ENCODE peak calls at places on chromosomes 5 and 9, in seven cellular contexts. N is K562, Q is heart left ventricle, F is H1, A is IMR-90, L is suprapubic skin, K is stomach. X is an unnamed sample.

GRCh38 chr5:10729320-10730133 is 31.5 kb downstream of the DAP start:
- DNase-seq in N (no peak), Q (no peak), F (no peak), A (no peak), L (no peak), K (no peak), X (no peak)

GRCh38 chr5:54296386-54296785 is 14.0 kb downstream of the ARL15 start:
- DNase-seq in N (no peak), Q (no peak), F (no peak), A (no peak), L (no peak), K (peak; percentile 62), X (no peak)

GRCh38 chr9:122370869-122371467 is at the start of gene PTGS1:
- DNase-seq in N (peak; percentile 75), Q (peak; percentile 77), F (peak; percentile 65), A (peak; percentile 38), L (no peak), K (peak; percentile 68), X (peak; percentile 73)

GRCh38 chr5:31692561-31693221 is 53.8 kb downstream of the PDZD2 start:
- DNase-seq in N (no peak), Q (peak; percentile 76), F (no peak), A (no peak), L (no peak), K (no peak), X (no peak)

GRCh38 chr5:27465140-27465539 is 426.8 kb upstream of the CDH9 start:
- DNase-seq in N (no peak), Q (no peak), F (no peak), A (no peak), L (no peak), K (no peak), X (no peak)

GRCh38 chr9:99411068-99411467 is 189.0 kb downstream of the SEC61B start:
- DNase-seq in N (no peak), Q (no peak), F (no peak), A (peak; percentile 81), L (no peak), K (no peak), X (no peak)

GRCh38 chr5:98428806-98429205 is 344.7 kb upstream of the RGMB start:
- DNase-seq in N (no peak), Q (no peak), F (no peak), A (peak; percentile 54), L (no peak), K (peak; percentile 32), X (no peak)

GRCh38 chr5:64229163-64229774 is 63.6 kb downstream of the RNF180 start:
- DNase-seq in N (peak; percentile 27), Q (no peak), F (no peak), A (peak; percentile 39), L (no peak), K (no peak), X (peak; percentile 14)

GRCh38 chr5:116343961-116344360 is 230.7 kb downstream of the SEMA6A start:
- DNase-seq in N (no peak), Q (no peak), F (peak; percentile 57), A (no peak), L (no peak), K (no peak), X (no peak)

GRCh38 chr5:107104774-107105050 is 566.0 kb downstream of the EFNA5 start:
- DNase-seq in N (no peak), Q (no peak), F (no peak), A (no peak), L (no peak), K (no peak), X (no peak)

GRCh38 chr9:134681061-134681661 is 39.6 kb downstream of the COL5A1 start:
- DNase-seq in N (no peak), Q (peak; percentile 39), F (no peak), A (peak; percentile 44), L (no peak), K (no peak), X (no peak)

GRCh38 chr9:128211551-128212281 is 8.5 kb downstream of the DNM1 start:
- DNase-seq in N (no peak), Q (no peak), F (no peak), A (no peak), L (no peak), K (no peak), X (no peak)

GRCh38 chr9:12956261-12956660 is 181.4 kb downstream of the LURAP1L start:
- DNase-seq in N (no peak), Q (no peak), F (no peak), A (no peak), L (no peak), K (no peak), X (no peak)

GRCh38 chr9:88742483-88742882 is 207.5 kb downstream of the NXNL2 start:
- DNase-seq in N (no peak), Q (no peak), F (no peak), A (peak; percentile 55), L (no peak), K (no peak), X (no peak)

GRCh38 chr5:142803428-142804111 is 33.4 kb downstream of the ARHGAP26 start:
- DNase-seq in N (no peak), Q (no peak), F (no peak), A (peak; percentile 68), L (no peak), K (no peak), X (no peak)

GRCh38 chr9:85522459-85523092 is 219.2 kb downstream of the AGTPBP1 start:
- DNase-seq in N (no peak), Q (peak; percentile 86), F (peak; percentile 85), A (peak; percentile 25), L (peak; percentile 68), K (no peak), X (no peak)

GRCh38 chr5:89847743-89848142 is 561.8 kb downstream of the CETN3 start:
- DNase-seq in N (no peak), Q (no peak), F (no peak), A (peak; percentile 1), L (no peak), K (no peak), X (no peak)

GRCh38 chr9:17532461-17532860 is 46.4 kb upstream of the SH3GL2 start:
- DNase-seq in N (no peak), Q (no peak), F (no peak), A (no peak), L (no peak), K (no peak), X (no peak)

GRCh38 chr5:175614223-175614622 is 43.6 kb upstream of the HRH2 start:
- DNase-seq in N (no peak), Q (no peak), F (no peak), A (no peak), L (no peak), K (no peak), X (no peak)

GRCh38 chr5:166907314-166907713 is 1384.1 kb upstream of the WWC1 start:
- DNase-seq in N (no peak), Q (no peak), F (no peak), A (no peak), L (no peak), K (no peak), X (no peak)

GRCh38 chr5:94485017-94485517 is 133.3 kb downstream of the KIAA0825 start:
- DNase-seq in N (no peak), Q (no peak), F (no peak), A (no peak), L (no peak), K (no peak), X (no peak)

GRCh38 chr5:39080597-39081204 is 6.5 kb upstream of the RICTOR start:
- DNase-seq in N (peak; percentile 78), Q (no peak), F (no peak), A (peak; percentile 73), L (no peak), K (peak; percentile 50), X (peak; percentile 85)

GRCh38 chr9:6354072-6354686 is 26.0 kb downstream of the TPD52L3 start:
- DNase-seq in N (peak; percentile 55), Q (no peak), F (peak; percentile 51), A (peak; percentile 77), L (no peak), K (no peak), X (peak; percentile 70)

GRCh38 chr9:37769995-37770394 is 14.9 kb downstream of the EXOSC3 start:
- DNase-seq in N (peak; percentile 44), Q (no peak), F (no peak), A (no peak), L (no peak), K (no peak), X (no peak)

GRCh38 chr9:37778534-37778933 is 6.3 kb downstream of the EXOSC3 start:
- DNase-seq in N (no peak), Q (no peak), F (no peak), A (no peak), L (no peak), K (no peak), X (no peak)

GRCh38 chr9:37776328-37776727 is 8.5 kb downstream of the EXOSC3 start:
- DNase-seq in N (no peak), Q (no peak), F (no peak), A (peak; percentile 80), L (no peak), K (no peak), X (no peak)

GRCh38 chr9:37775216-37775919 is 9.5 kb downstream of the EXOSC3 start:
- DNase-seq in N (no peak), Q (no peak), F (no peak), A (peak; percentile 58), L (no peak), K (no peak), X (no peak)
- TF ChIP-seq POLR2A in N (peak; percentile 64), Q (no peak), F (no peak), A (no peak), L (no peak), K (no peak), X (no peak)

GRCh38 chr5:80654391-80655230 is at the start of the genes DHFR and MSH3:
- DNase-seq in N (peak; percentile 96), Q (peak; percentile 91), F (peak; percentile 88), A (peak; percentile 83), L (peak; percentile 88), K (peak; percentile 89), X (peak; percentile 94)
- TF ChIP-seq POLR2A in N (peak; percentile 90), Q (peak; percentile 63), F (peak; percentile 82), A (peak; percentile 69), L (no peak), K (no peak), X (peak; percentile 81)

DNA sequence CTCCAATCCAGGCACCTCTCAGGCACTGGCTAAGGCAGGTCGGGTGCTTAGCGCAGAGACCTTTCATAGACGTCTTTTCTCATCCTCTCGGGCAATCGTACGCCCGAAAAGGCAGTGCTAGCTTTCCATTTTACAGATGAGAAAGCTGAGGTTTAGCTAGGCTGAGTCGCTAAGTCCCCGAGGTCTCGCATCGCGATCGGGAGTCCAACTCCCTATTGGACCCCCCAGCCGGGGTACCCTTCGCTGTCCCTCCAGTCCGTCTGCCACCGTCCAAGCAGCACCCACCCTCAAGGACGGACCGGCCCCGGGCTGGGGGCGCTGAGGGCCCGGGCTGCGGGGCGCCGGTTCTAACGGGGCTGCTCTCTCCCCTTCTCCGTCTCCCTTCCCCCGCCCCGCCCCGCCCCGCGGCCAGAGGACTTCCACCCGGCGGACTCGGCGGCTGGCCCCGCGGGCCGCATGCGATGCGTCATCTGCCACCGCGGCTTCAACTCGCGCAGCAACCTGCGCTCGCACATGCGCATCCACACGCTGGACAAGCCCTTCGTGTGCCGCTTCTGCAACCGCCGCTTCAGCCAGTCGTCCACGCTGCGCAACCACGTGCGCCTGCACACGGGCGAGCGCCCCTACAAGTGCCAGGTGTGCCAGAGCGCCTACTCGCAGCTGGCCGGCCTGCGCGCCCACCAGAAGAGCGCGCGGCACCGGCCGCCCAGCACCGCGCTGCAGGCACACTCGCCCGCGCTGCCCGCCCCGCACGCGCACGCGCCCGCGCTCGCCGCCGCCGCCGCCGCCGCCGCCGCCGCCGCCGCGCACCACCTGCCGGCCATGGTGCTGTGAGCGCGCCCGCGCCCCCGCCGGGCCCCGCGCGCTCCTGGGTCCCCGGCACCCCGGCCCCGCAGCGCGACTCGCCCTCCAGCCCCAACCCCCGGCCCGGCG is 12.5 kb upstream of the EXOSC2 start:
- DNase-seq in N (peak; percentile 92), Q (peak; percentile 91), F (peak; percentile 83), A (peak; percentile 88), L (no peak), K (peak; percentile 85), X (peak; percentile 86)
- TF ChIP-seq POLR2A in N (no peak), Q (no peak), F (no peak), A (no peak), L (no peak), K (no peak), X (no peak)

GRCh38 chr9:33510264-33511183 is 13.5 kb upstream of the ANKRD18B start:
- DNase-seq in N (peak; percentile 45), Q (peak; percentile 85), F (peak; percentile 71), A (peak; percentile 62), L (peak; percentile 67), K (peak; percentile 56), X (peak; percentile 85)
- TF ChIP-seq POLR2A in N (peak; percentile 88), Q (peak; percentile 32), F (no peak), A (peak; percentile 83), L (no peak), K (no peak), X (peak; percentile 84)